ENCODE peak calls at places on chromosome 1, in four cellular contexts. M is heart left ventricle, L is cardiac muscle cell, S is uterus. V is an unnamed sample.

GRCh38 chr1:109056064-109056463 is 14.2 kb upstream of the WDR47 start:
- DNase-seq in M (no peak), L (no peak), S (no peak), V (no peak)

GRCh38 chr1:41414716-41415306 is 53.6 kb downstream of the FOXO6 start:
- DNase-seq in M (no peak), L (no peak), S (no peak), V (no peak)

GRCh38 chr1:182723195-182723594 is 38.8 kb upstream of the RGS8 start:
- DNase-seq in M (peak), L (peak), S (peak), V (no peak)

GRCh38 chr1:2414297-2414958 is 2.1 kb upstream of the PEX10 start:
- DNase-seq in M (peak), L (peak), S (peak), V (no peak)

GRCh38 chr1:44015206-44015605 is 16.1 kb downstream of the SLC6A9 start:
- DNase-seq in M (no peak), L (no peak), S (no peak), V (no peak)

GRCh38 chr1:215276582-215276981 is 194.0 kb downstream of the KCNK2 start:
- DNase-seq in M (no peak), L (no peak), S (no peak), V (no peak)

GRCh38 chr1:211577826-211578639 is 928 bp downstream of the SLC30A1 start:
- DNase-seq in M (peak), L (peak), S (peak), V (peak)

GRCh38 chr1:154808909-154809262 is 61.2 kb downstream of the KCNN3 start:
- DNase-seq in M (peak), L (no peak), S (no peak), V (no peak)

GRCh38 chr1:153288634-153289275 is 24.0 kb downstream of the PGLYRP3 start:
- DNase-seq in M (no peak), L (peak), S (no peak), V (no peak)

GRCh38 chr1:36393686-36394085 is 4.0 kb downstream of the LSM10 start:
- DNase-seq in M (no peak), L (no peak), S (no peak), V (no peak)

GRCh38 chr1:225963735-225964530 is 22.9 kb upstream of the LEFTY2 start:
- DNase-seq in M (no peak), L (no peak), S (peak), V (no peak)

GRCh38 chr1:24899581-24900485 is 30.2 kb downstream of the RUNX3 start:
- DNase-seq in M (no peak), L (no peak), S (no peak), V (no peak)

GRCh38 chr1:38919075-38919474 is 22.6 kb downstream of the RHBDL2 start:
- DNase-seq in M (no peak), L (no peak), S (no peak), V (peak)

GRCh38 chr1:182301467-182302198 is 90.0 kb downstream of the GLUL start:
- DNase-seq in M (peak), L (peak), S (no peak), V (peak)

GRCh38 chr1:160116277-160117147 is 953 bp downstream of the ATP1A2 start:
- DNase-seq in M (peak), L (peak), S (no peak), V (no peak)

GRCh38 chr1:69739181-69739580 is 171.5 kb downstream of the LRRC7 start:
- DNase-seq in M (no peak), L (peak), S (no peak), V (no peak)

GRCh38 chr1:189424746-189425331 is 1052.8 kb downstream of the BRINP3 start:
- DNase-seq in M (no peak), L (peak), S (no peak), V (no peak)

GRCh38 chr1:13512472-13512871 is 1.3 kb downstream of the LRRC38 start:
- DNase-seq in M (no peak), L (peak), S (no peak), V (no peak)

GRCh38 chr1:28172690-28173150 is 3.8 kb downstream of the PTAFR start:
- DNase-seq in M (no peak), L (peak), S (no peak), V (no peak)

GRCh38 chr1:10794724-10795304 is 1.6 kb downstream of the CASZ1 start:
- DNase-seq in M (peak), L (no peak), S (no peak), V (no peak)

GRCh38 chr1:113140588-113141446 is 67.8 kb downstream of the LRIG2 start:
- DNase-seq in M (peak), L (peak), S (peak), V (peak)
- H3K27ac ChIP-seq in M (peak), L (no peak), S (peak), V (peak)

DNA sequence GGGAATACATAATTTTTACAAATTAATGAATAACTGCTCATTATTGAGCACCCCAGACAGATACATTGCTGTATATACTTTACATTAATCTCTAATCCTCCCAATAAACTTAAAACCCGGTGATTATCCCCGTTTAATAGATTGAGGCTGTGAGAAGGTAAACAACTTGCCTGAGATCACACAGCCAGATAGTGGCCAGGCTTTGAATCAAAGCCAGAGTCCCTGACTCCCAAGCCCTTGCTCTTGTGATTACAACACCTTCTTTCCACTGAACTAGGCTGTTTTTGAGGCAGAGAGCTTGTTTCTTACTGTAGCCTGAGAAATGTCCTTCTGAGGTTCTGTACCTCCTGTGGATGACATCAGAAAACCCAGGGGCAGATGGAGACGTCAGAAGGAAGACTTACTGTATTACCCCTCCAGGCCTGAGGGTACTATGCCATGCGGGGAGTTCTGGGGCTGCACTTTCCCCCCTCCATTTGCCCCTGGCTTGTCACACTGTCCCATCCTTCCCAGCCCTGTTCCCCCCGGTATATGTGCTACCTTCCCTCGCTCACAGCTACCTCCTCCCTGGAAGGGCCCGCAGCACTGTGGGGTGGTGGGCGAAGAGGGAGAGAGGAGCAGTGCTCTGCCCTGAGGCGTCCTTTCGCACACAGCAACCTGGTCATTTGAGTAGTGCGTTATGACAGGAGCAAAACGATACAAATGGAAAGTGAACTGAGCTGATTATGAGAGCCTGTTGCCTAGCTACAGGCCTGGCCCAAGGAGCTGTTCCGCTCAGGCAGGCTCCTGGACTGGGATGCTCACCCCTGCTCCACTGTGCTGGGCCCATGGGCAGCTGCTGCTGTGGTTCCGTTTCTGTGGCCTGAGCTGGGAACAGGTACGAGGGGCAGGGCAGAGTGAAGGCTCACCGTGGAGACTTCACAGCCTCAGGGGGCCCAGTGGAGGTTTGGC is 4.6 kb downstream of the KCNC4 start:
- DNase-seq in M (no peak), L (peak), S (no peak), V (no peak)
- H3K27ac ChIP-seq in M (no peak), L (no peak), S (no peak), V (no peak)

GRCh38 chr1:66356605-66357004 is 177.3 kb upstream of the SGIP1 start:
- DNase-seq in M (no peak), L (no peak), S (no peak), V (no peak)

GRCh38 chr1:66353207-66353606 is 180.7 kb upstream of the SGIP1 start:
- DNase-seq in M (no peak), L (no peak), S (no peak), V (peak)

GRCh38 chr1:66354311-66354922 is 179.5 kb upstream of the SGIP1 start:
- DNase-seq in M (no peak), L (peak), S (no peak), V (no peak)

GRCh38 chr1:66357478-66358197 is 176.3 kb upstream of the SGIP1 start:
- DNase-seq in M (no peak), L (no peak), S (no peak), V (no peak)

DNA sequence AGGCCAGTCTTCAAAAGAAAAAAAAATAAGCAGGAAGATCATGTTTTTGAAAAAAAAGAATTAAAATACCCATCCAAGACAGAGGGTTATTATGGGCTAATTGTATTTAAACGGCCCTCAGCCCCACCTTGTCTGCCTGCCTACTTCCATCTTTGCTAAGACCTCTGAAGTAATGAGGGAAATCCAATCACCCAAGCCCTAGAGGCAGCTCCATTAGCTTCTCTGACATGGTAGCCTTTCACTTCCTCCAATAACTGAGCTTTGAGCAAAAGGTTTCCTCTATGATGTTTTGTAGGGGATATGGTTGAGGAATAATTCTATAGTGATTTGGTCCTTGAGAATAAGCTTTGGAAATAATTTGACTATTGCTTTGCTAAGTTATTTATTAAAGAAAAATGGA is 178.2 kb upstream of the SGIP1 start:
- DNase-seq in M (no peak), L (no peak), S (no peak), V (no peak)
- H3K27ac ChIP-seq in M (no peak), L (no peak), S (no peak), V (peak)

GRCh38 chr1:118075116-118075515 is 109.9 kb downstream of the SPAG17 start:
- DNase-seq in M (no peak), L (peak), S (no peak), V (no peak)
- H3K27ac ChIP-seq in M (no peak), L (no peak), S (no peak), V (no peak)

V was measured in caudate nucleus.